ENCODE peak calls at places on chromosome 19, in six cellular contexts. One of them, this sample, is unnamed.

GRCh38 chr19:29715695-29716581 is 877 bp upstream of the C19orf12 start:
- DNase-seq in stimulated activated CD8-positive, alpha-beta memory T cell treated with anti-CD3 and anti-CD28 coated beads, Interleukin-15, amount 100 ng/mL, for 1 hour: no peak
- DNase-seq in stimulated activated CD4-positive, alpha-beta T cell treated with anti-CD3 and anti-CD28 coated beads, Interleukin-15, amount 100 ng/mL, for 1 hour: no peak
- DNase-seq in T-helper 17 cell: no peak
- DNase-seq in hypothalamus: no peak
- DNase-seq in NCI-H1048: no peak
- DNase-seq in this sample: no peak

GRCh38 chr19:51689751-51690358 is 3.3 kb upstream of the SPACA6 start:
- DNase-seq in stimulated activated CD8-positive, alpha-beta memory T cell treated with anti-CD3 and anti-CD28 coated beads, Interleukin-15, amount 100 ng/mL, for 1 hour: no peak
- DNase-seq in stimulated activated CD4-positive, alpha-beta T cell treated with anti-CD3 and anti-CD28 coated beads, Interleukin-15, amount 100 ng/mL, for 1 hour: no peak
- DNase-seq in T-helper 17 cell: no peak
- DNase-seq in hypothalamus: peak
- DNase-seq in NCI-H1048: no peak
- DNase-seq in this sample: no peak

GRCh38 chr19:46863818-46864629 is 3.2 kb downstream of the ARHGAP35 start:
- DNase-seq in stimulated activated CD8-positive, alpha-beta memory T cell treated with anti-CD3 and anti-CD28 coated beads, Interleukin-15, amount 100 ng/mL, for 1 hour: no peak
- DNase-seq in stimulated activated CD4-positive, alpha-beta T cell treated with anti-CD3 and anti-CD28 coated beads, Interleukin-15, amount 100 ng/mL, for 1 hour: no peak
- DNase-seq in T-helper 17 cell: no peak
- DNase-seq in hypothalamus: peak
- DNase-seq in NCI-H1048: no peak
- DNase-seq in this sample: no peak

GRCh38 chr19:32881766-32882165 is 12.2 kb upstream of the SLC7A9 start:
- DNase-seq in stimulated activated CD8-positive, alpha-beta memory T cell treated with anti-CD3 and anti-CD28 coated beads, Interleukin-15, amount 100 ng/mL, for 1 hour: no peak
- DNase-seq in stimulated activated CD4-positive, alpha-beta T cell treated with anti-CD3 and anti-CD28 coated beads, Interleukin-15, amount 100 ng/mL, for 1 hour: no peak
- DNase-seq in T-helper 17 cell: no peak
- DNase-seq in hypothalamus: no peak
- DNase-seq in NCI-H1048: no peak
- DNase-seq in this sample: no peak

GRCh38 chr19:33622809-33623511 is 1.2 kb downstream of the CHST8 start:
- DNase-seq in stimulated activated CD8-positive, alpha-beta memory T cell treated with anti-CD3 and anti-CD28 coated beads, Interleukin-15, amount 100 ng/mL, for 1 hour: no peak
- DNase-seq in stimulated activated CD4-positive, alpha-beta T cell treated with anti-CD3 and anti-CD28 coated beads, Interleukin-15, amount 100 ng/mL, for 1 hour: no peak
- DNase-seq in T-helper 17 cell: no peak
- DNase-seq in hypothalamus: no peak
- DNase-seq in NCI-H1048: no peak
- DNase-seq in this sample: no peak

GRCh38 chr19:3801412-3802096 is 15.4 kb upstream of the MATK start:
- DNase-seq in stimulated activated CD8-positive, alpha-beta memory T cell treated with anti-CD3 and anti-CD28 coated beads, Interleukin-15, amount 100 ng/mL, for 1 hour: no peak
- DNase-seq in stimulated activated CD4-positive, alpha-beta T cell treated with anti-CD3 and anti-CD28 coated beads, Interleukin-15, amount 100 ng/mL, for 1 hour: peak
- DNase-seq in T-helper 17 cell: no peak
- DNase-seq in hypothalamus: peak
- DNase-seq in NCI-H1048: no peak
- DNase-seq in this sample: peak

GRCh38 chr19:16266586-16266942 is 58.1 kb upstream of the KLF2 start:
- DNase-seq in stimulated activated CD8-positive, alpha-beta memory T cell treated with anti-CD3 and anti-CD28 coated beads, Interleukin-15, amount 100 ng/mL, for 1 hour: peak
- DNase-seq in stimulated activated CD4-positive, alpha-beta T cell treated with anti-CD3 and anti-CD28 coated beads, Interleukin-15, amount 100 ng/mL, for 1 hour: peak
- DNase-seq in T-helper 17 cell: peak
- DNase-seq in hypothalamus: no peak
- DNase-seq in NCI-H1048: no peak
- DNase-seq in this sample: no peak

GRCh38 chr19:9354651-9355050 is 8.2 kb upstream of the ZNF177 start:
- DNase-seq in stimulated activated CD8-positive, alpha-beta memory T cell treated with anti-CD3 and anti-CD28 coated beads, Interleukin-15, amount 100 ng/mL, for 1 hour: no peak
- DNase-seq in stimulated activated CD4-positive, alpha-beta T cell treated with anti-CD3 and anti-CD28 coated beads, Interleukin-15, amount 100 ng/mL, for 1 hour: no peak
- DNase-seq in T-helper 17 cell: no peak
- DNase-seq in hypothalamus: no peak
- DNase-seq in NCI-H1048: no peak
- DNase-seq in this sample: no peak

GRCh38 chr19:22893855-22894270 is 61.8 kb downstream of the ZNF723 start:
- DNase-seq in stimulated activated CD8-positive, alpha-beta memory T cell treated with anti-CD3 and anti-CD28 coated beads, Interleukin-15, amount 100 ng/mL, for 1 hour: no peak
- DNase-seq in stimulated activated CD4-positive, alpha-beta T cell treated with anti-CD3 and anti-CD28 coated beads, Interleukin-15, amount 100 ng/mL, for 1 hour: no peak
- DNase-seq in T-helper 17 cell: no peak
- DNase-seq in hypothalamus: no peak
- DNase-seq in NCI-H1048: no peak
- DNase-seq in this sample: no peak

This sample was measured in memory B cell.